ENCODE peak calls at places on chromosomes 12 and 14, in four cellular contexts. J is GM12891, O is K562, I is GM12878. F is an unnamed sample.

GRCh38 chr12:104494816-104495158 is 38.0 kb downstream of the CHST11 start:
- DNase-seq in J (no peak), O (no peak), I (peak; percentile 47), F (no peak)

GRCh38 chr14:61940669-61941420 is 178.6 kb downstream of the SNAPC1 start:
- DNase-seq in J (no peak), O (no peak), I (no peak), F (no peak)

GRCh38 chr14:65038966-65039365 is 52.3 kb downstream of the FNTB start:
- DNase-seq in J (no peak), O (no peak), I (no peak), F (no peak)

GRCh38 chr14:102390064-102390463 is 27.3 kb downstream of the TECPR2 start:
- DNase-seq in J (no peak), O (no peak), I (no peak), F (no peak)

GRCh38 chr14:85156319-85156718 is 373.6 kb upstream of the FLRT2 start:
- DNase-seq in J (no peak), O (no peak), I (no peak), F (no peak)

GRCh38 chr12:63955831-63956685 is 111.6 kb downstream of the SRGAP1 start:
- DNase-seq in J (no peak), O (no peak), I (no peak), F (peak; percentile 58)

GRCh38 chr12:132268674-132269073 is 60.7 kb downstream of the GALNT9 start:
- DNase-seq in J (no peak), O (peak; percentile 45), I (no peak), F (no peak)

GRCh38 chr12:90622431-90622830 is 332.5 kb downstream of the CCER1 start:
- DNase-seq in J (no peak), O (no peak), I (no peak), F (no peak)

GRCh38 chr12:128205145-128205544 is 61.8 kb upstream of the TMEM132C start:
- DNase-seq in J (no peak), O (no peak), I (no peak), F (no peak)

GRCh38 chr14:82642425-82642824 is 1108.8 kb upstream of the SEL1L start:
- DNase-seq in J (no peak), O (peak; percentile 23), I (no peak), F (no peak)

GRCh38 chr12:3049596-3050314 is 27.4 kb upstream of the TSPAN9 start:
- DNase-seq in J (no peak), O (no peak), I (no peak), F (no peak)

GRCh38 chr14:71383510-71383909 is 476.3 kb downstream of the PCNX1 start:
- DNase-seq in J (no peak), O (no peak), I (no peak), F (no peak)

GRCh38 chr12:118183711-118184110 is 47.8 kb downstream of the PEBP1 start:
- DNase-seq in J (no peak), O (no peak), I (no peak), F (no peak)

GRCh38 chr14:59126714-59127436 is 61.6 kb upstream of the DAAM1 start:
- DNase-seq in J (no peak), O (peak; percentile 55), I (no peak), F (peak; percentile 29)

GRCh38 chr14:89814126-89814525 is 140.4 kb downstream of the EFCAB11 start:
- DNase-seq in J (no peak), O (no peak), I (no peak), F (no peak)

GRCh38 chr14:68521557-68521901 is 271.3 kb downstream of the ZFP36L1 start:
- DNase-seq in J (no peak), O (no peak), I (no peak), F (no peak)

GRCh38 chr12:96343347-96343954 is 56.8 kb downstream of the CDK17 start:
- DNase-seq in J (no peak), O (no peak), I (peak; percentile 79), F (peak; percentile 39)

GRCh38 chr12:117486840-117487659 is 125.6 kb upstream of the NOS1 start:
- DNase-seq in J (no peak), O (no peak), I (no peak), F (no peak)

GRCh38 chr14:25431211-25432076 is 381.5 kb upstream of the STXBP6 start:
- DNase-seq in J (peak; percentile 8), O (peak; percentile 13), I (no peak), F (peak; percentile 26)

GRCh38 chr12:92261692-92262091 is 116.0 kb upstream of the BTG1 start:
- DNase-seq in J (no peak), O (no peak), I (no peak), F (no peak)

GRCh38 chr14:92040431-92041040 is 677 bp upstream of the TRIP11 start:
- DNase-seq in J (no peak), O (peak; percentile 22), I (peak; percentile 25), F (peak; percentile 56)

GRCh38 chr14:99971929-99972747 is 93.1 kb upstream of the EVL start:
- DNase-seq in J (no peak), O (peak; percentile 42), I (no peak), F (peak; percentile 9)

GRCh38 chr12:14560904-14561574 is 6.6 kb downstream of the PLBD1 start:
- DNase-seq in J (no peak), O (no peak), I (no peak), F (no peak)

GRCh38 chr12:46233418-46233817 is 35.4 kb downstream of the SLC38A1 start:
- DNase-seq in J (no peak), O (no peak), I (no peak), F (no peak)

GRCh38 chr14:68363841-68364711 is 428.8 kb downstream of the ZFP36L1 start:
- DNase-seq in J (no peak), O (no peak), I (no peak), F (peak; percentile 12)

GRCh38 chr12:32217354-32218310 is 111.0 kb downstream of the BICD1 start:
- DNase-seq in J (no peak), O (no peak), I (no peak), F (peak; percentile 61)

DNA sequence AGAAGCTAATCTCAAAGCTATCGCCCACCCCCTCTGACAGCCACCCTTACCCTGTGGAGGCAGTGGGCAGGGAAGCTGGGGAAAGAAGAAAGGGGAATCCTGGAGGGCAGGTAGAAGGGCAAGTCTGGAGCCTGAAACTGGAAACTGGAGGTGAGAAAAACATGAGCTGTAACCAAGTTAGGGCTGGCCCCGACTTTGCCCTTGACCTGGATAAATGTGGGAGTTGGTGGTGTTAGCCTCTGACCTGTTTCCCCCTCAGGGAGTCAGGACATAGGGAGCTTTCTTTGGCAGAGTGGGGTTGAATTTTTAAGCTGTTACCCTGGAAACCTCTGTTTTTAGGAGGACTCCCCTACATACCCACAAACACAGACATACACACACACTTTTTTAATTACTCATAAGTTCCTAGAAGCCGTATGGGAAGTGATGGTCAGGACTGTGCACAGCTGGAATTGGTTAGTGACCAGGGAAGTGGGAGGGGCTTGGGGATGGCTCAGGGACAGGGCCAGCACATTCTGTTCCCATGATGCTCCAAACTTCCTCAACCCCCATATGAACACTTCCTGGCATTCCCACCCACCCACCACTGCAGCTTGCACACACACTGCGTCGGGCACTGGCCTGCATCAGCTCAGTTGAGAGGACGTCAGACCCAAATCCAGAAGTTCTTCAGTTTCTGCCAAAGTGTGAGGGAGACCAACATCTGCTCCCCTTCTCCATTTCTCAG is 5.0 kb upstream of the MMP19 start:
- DNase-seq in J (no peak), O (peak; percentile 89), I (no peak), F (peak; percentile 79)
- TF ChIP-seq SPI1 in J (no peak), O (peak; percentile 65), I (no peak), F (no peak)

GRCh38 chr12:54397157-54397556 is 12.6 kb upstream of the ZNF385A start:
- DNase-seq in J (no peak), O (no peak), I (no peak), F (no peak)

GRCh38 chr12:54395545-54395944 is 11.0 kb upstream of the ZNF385A start:
- DNase-seq in J (no peak), O (no peak), I (no peak), F (no peak)

GRCh38 chr12:54398218-54398617 is 13.7 kb upstream of the ZNF385A start:
- DNase-seq in J (no peak), O (no peak), I (no peak), F (no peak)

GRCh38 chr12:54401127-54401526 is 16.6 kb upstream of the ZNF385A start:
- DNase-seq in J (no peak), O (no peak), I (no peak), F (no peak)

DNA sequence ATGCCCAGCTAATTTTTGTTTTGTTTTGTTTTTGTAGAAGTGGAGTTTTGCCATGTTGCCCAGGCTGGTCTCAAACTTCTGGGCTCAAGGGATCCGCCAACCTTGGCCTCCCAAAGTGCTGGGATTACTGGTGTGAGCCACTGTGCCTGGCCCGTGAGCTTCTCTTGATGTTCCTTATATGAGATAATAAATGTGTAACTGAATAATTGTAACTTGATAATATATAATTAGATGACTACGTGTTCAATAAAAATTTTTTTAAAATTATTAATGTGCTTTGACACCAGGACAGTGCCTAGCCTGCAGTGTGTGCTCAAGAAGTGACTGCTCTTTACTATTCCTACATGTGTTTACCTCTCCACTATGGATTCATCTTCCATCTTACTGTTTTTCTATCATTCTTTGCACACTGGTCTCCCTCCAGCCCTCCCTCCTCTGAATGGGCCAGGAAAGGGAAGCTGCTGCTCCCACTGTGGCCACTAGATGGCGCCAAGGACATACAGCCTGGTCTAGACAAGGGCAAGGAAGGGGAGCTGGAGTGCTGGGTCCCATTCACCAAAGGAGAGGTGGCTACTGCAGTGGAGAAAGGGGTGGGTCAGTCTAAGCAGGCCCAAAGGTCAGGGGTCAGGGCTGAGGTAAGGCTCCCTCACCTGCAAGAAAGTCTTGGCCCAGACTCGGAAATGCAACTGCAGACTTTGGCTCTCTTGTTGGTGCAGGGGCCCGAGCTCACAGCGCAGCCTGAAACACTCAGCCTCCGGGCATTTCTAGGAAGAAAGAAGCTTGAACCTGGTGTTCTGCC is 14.7 kb upstream of the ZNF385A start:
- DNase-seq in J (peak; percentile 79), O (peak; percentile 90), I (no peak), F (no peak)
- TF ChIP-seq SPI1 in J (no peak), O (no peak), I (no peak), F (no peak)

GRCh38 chr14:60485057-60485599 is 735 bp downstream of the C14orf39 start:
- DNase-seq in J (no peak), O (no peak), I (no peak), F (no peak)

GRCh38 chr14:60485600-60486251 is at the start of gene C14orf39:
- DNase-seq in J (no peak), O (peak; percentile 86), I (no peak), F (no peak)

GRCh38 chr14:60487211-60487610 is 1.3 kb upstream of the C14orf39 start:
- DNase-seq in J (no peak), O (no peak), I (no peak), F (no peak)

GRCh38 chr14:60488175-60488574 is 2.3 kb upstream of the C14orf39 start:
- DNase-seq in J (no peak), O (no peak), I (no peak), F (no peak)

GRCh38 chr14:60482743-60483142 is 3.1 kb downstream of the C14orf39 start:
- DNase-seq in J (no peak), O (no peak), I (no peak), F (no peak)
- TF ChIP-seq SPI1 in J (no peak), O (no peak), I (no peak), F (no peak)

GRCh38 chr12:19382111-19382526 is 57.2 kb upstream of the AEBP2 start:
- DNase-seq in J (no peak), O (no peak), I (peak; percentile 46), F (no peak)
- TF ChIP-seq SPI1 in J (no peak), O (no peak), I (no peak), F (no peak)

GRCh38 chr12:52052471-52053186 is 1.4 kb downstream of the NR4A1 start:
- DNase-seq in J (no peak), O (peak; percentile 61), I (no peak), F (no peak)
- TF ChIP-seq SPI1 in J (no peak), O (peak; percentile 11), I (no peak), F (no peak)

F was measured in HL-60.